ENCODE peak calls at places on chromosomes 4 and X, in five cellular contexts. R is endodermal cell, O is nephron progenitor cell, F is uterus, J is SK-N-SH. N is an unnamed sample.

GRCh38 chrX:49972313-49972712 is 49.9 kb downstream of the CLCN5 start:
- DNase-seq in R (no peak), O (no peak), F (no peak), J (no peak), N (no peak)

GRCh38 chr4:6953751-6954380 is 44.2 kb downstream of the TBC1D14 start:
- DNase-seq in R (peak), O (peak), F (peak), J (peak), N (no peak)

GRCh38 chrX:134388161-134389109 is 71.5 kb upstream of the HPRT1 start:
- DNase-seq in R (no peak), O (no peak), F (no peak), J (no peak), N (peak)

GRCh38 chrX:135477576-135477975 is 42.9 kb upstream of the INTS6L start:
- DNase-seq in R (peak), O (peak), F (no peak), J (peak), N (peak)

GRCh38 chrX:150018931-150019331 is 80.6 kb upstream of the EOLA2 start:
- DNase-seq in R (no peak), O (no peak), F (no peak), J (no peak), N (no peak)

GRCh38 chr4:146051724-146052396 is 113.2 kb upstream of the ZNF827 start:
- DNase-seq in R (no peak), O (no peak), F (no peak), J (no peak), N (no peak)

GRCh38 chr4:89242864-89243740 is 64.5 kb downstream of the GPRIN3 start:
- DNase-seq in R (no peak), O (no peak), F (no peak), J (no peak), N (no peak)

GRCh38 chr4:76563804-76564468 is 128.9 kb downstream of the SHROOM3 start:
- DNase-seq in R (no peak), O (no peak), F (no peak), J (no peak), N (no peak)

GRCh38 chr4:143186202-143186601 is 1.5 kb downstream of the USP38 start:
- DNase-seq in R (no peak), O (no peak), F (no peak), J (no peak), N (no peak)

GRCh38 chrX:77440310-77440709 is 6.9 kb upstream of the FGF16 start:
- DNase-seq in R (no peak), O (no peak), F (no peak), J (no peak), N (no peak)

GRCh38 chr4:3035249-3035648 is 39.1 kb downstream of the HTT-AS start:
- DNase-seq in R (no peak), O (no peak), F (no peak), J (no peak), N (no peak)

GRCh38 chrX:2184089-2184488 is 316.7 kb downstream of the DHRSX start:
- DNase-seq in R (no peak), O (no peak), F (no peak), J (no peak), N (no peak)

GRCh38 chr4:146590801-146591200 is 47.9 kb upstream of the POU4F2 start:
- DNase-seq in R (no peak), O (no peak), F (no peak), J (no peak), N (no peak)

GRCh38 chr4:187618701-187619278 is 376.8 kb upstream of the ZFP42 start:
- DNase-seq in R (no peak), O (no peak), F (no peak), J (no peak), N (peak)

GRCh38 chrX:47623540-47624027 is 3.9 kb upstream of the SYN1 start:
- DNase-seq in R (peak), O (peak), F (no peak), J (peak), N (no peak)

GRCh38 chr4:89752932-89753598 is 83.9 kb downstream of the SNCA start:
- DNase-seq in R (no peak), O (peak), F (peak), J (peak), N (no peak)

GRCh38 chr4:14841801-14842748 is 160.2 kb upstream of the CPEB2 start:
- DNase-seq in R (no peak), O (no peak), F (no peak), J (no peak), N (no peak)

GRCh38 chrX:77431227-77431626 is 16.0 kb upstream of the FGF16 start:
- DNase-seq in R (no peak), O (no peak), F (no peak), J (no peak), N (no peak)

GRCh38 chr4:126766266-126766665 is 866.5 kb upstream of the INTU start:
- DNase-seq in R (no peak), O (no peak), F (no peak), J (no peak), N (peak)

GRCh38 chr4:116180056-116180690 is 905.2 kb downstream of the TRAM1L1 start:
- DNase-seq in R (no peak), O (no peak), F (no peak), J (peak), N (no peak)
- TF ChIP-seq CTCF in R (peak), O (peak), F (peak), J (peak), N (peak)

GRCh38 chrX:154918060-154918483 is 31.9 kb downstream of the F8A1 start:
- DNase-seq in R (peak), O (peak), F (peak), J (peak), N (peak)
- TF ChIP-seq CTCF in R (peak), O (peak), F (peak), J (peak), N (peak)

GRCh38 chrX:24150051-24150790 is 692 bp downstream of the ZFX start:
- DNase-seq in R (peak), O (peak), F (peak), J (peak), N (peak)
- TF ChIP-seq CTCF in R (peak), O (peak), F (peak), J (peak), N (peak)

GRCh38 chr4:133096972-133097371 is 52.1 kb upstream of the PCDH10 start:
- DNase-seq in R (peak), O (no peak), F (no peak), J (no peak), N (no peak)

DNA sequence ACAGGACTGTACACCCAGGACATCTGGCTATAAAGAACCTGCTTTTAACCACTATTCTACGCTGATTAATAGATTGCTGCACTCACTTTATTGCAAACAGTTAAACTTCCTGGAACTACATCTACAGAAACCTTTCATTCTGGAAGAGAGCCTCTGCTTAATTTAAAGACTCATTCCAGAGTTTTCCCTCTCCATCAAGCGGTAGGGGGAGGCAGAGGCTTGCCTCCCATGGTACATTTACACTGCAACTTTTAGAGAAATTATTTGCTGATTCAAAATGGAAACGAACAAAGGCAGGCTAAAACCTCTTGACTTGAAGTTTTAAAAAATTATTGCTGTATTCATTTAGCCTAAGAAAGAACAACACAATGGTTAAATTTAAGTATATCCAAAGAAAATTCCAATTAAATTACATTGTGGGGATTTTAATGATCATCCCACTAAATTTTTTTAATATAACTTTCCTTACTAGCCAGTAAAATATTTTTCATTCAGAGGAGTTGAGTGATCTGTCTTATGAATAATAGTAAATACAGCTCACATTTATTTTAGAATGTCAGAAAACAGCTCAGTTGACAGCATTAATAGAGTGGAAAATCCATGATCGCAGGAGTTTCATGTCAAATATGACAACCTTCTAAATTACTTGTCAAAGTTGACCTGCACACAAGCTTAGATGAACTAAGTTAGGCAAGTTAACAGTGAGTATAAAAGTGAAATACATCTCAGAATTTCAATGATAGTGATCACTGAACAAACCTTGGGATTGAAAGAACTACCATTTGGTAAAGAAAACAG is 46.3 kb upstream of the PCDH10 start:
- DNase-seq in R (no peak), O (no peak), F (no peak), J (no peak), N (no peak)
- TF ChIP-seq CTCF in R (peak), O (no peak), F (no peak), J (no peak), N (peak)

DNA sequence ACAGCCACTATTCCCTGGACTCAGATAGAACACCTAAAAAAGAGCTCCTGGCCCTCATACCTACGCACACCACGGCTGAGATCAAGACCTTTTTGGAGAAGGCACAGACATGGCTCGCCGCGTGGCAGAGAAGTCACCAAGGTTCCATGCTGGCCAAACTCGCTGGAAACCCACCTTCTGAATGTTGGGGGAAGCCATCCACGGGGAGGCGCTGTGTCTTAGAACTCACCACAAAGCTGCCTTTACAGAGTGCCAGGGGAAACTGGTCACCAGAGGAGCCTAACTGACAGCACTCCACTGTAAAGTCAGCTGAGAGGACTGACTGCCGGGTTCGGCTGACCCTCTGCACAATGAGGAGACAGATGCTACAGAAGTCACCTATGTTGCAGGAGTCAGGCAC is 97.9 kb downstream of the NEUROG2 start:
- DNase-seq in R (peak), O (no peak), F (no peak), J (no peak), N (no peak)
- TF ChIP-seq CTCF in R (peak), O (no peak), F (no peak), J (no peak), N (no peak)

DNA sequence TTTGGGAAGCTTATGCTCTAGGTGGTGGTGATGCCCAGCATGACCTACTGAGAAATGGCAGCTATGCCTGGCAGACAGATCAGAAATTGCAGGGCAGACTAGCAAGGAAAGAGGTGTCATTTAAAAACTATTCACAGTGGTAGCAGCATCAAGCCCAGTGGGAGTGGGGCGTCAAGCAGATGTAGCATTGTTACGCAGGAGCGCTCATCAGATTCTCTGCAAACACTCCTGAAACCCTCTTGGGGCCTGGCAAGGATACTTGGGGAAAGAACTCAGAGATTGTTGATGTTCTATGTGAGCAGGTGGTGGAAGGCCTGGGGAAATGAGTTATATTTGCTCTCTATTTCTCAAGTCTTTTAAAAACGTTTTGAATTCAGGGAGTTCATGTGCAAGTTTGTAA is 437.6 kb downstream of the RAPGEF2 start:
- DNase-seq in R (peak), O (no peak), F (no peak), J (no peak), N (no peak)
- TF ChIP-seq CTCF in R (no peak), O (no peak), F (no peak), J (no peak), N (no peak)

GRCh38 chr4:118964891-118965411 is 76.3 kb downstream of the SYNPO2 start:
- DNase-seq in R (no peak), O (no peak), F (peak), J (no peak), N (no peak)
- TF ChIP-seq CTCF in R (no peak), O (no peak), F (no peak), J (no peak), N (no peak)

N was measured in LNCaP clone FGC.